ENCODE peak calls at places on chromosomes 4 and X, in four cellular contexts. S, F, J and L are unnamed samples.
A peak's percentile ranks its signal among the peaks of the same experiment; 100 is the strongest.

GRCh38 chrX:42109428-42109827 is 186.1 kb upstream of the CASK start:
- DNase-seq in S (no peak), F (no peak), J (no peak), L (no peak)

GRCh38 chr4:53764761-53765490 is 173.6 kb upstream of the LNX1 start:
- DNase-seq in S (no peak), F (no peak), J (no peak), L (no peak)

GRCh38 chr4:152094851-152095700 is 334.3 kb upstream of the GATB start:
- DNase-seq in S (no peak), F (no peak), J (no peak), L (no peak)

GRCh38 chr4:146643812-146644401 is 5.2 kb downstream of the POU4F2 start:
- DNase-seq in S (no peak), F (peak; percentile 6), J (no peak), L (no peak)

GRCh38 chr4:22574424-22574823 is 58.6 kb upstream of the ADGRA3 start:
- DNase-seq in S (no peak), F (no peak), J (no peak), L (no peak)

GRCh38 chrX:109393859-109394258 is 88.0 kb downstream of the GUCY2F start:
- DNase-seq in S (no peak), F (no peak), J (peak; percentile 9), L (peak; percentile 15)

GRCh38 chrX:38048886-38049285 is 42.5 kb downstream of the SYTL5 start:
- DNase-seq in S (no peak), F (no peak), J (no peak), L (no peak)

GRCh38 chr4:182967403-182967802 is 50.2 kb upstream of the DCTD start:
- DNase-seq in S (no peak), F (no peak), J (no peak), L (no peak)

GRCh38 chr4:155005395-155006087 is 202.9 kb upstream of the NPY2R start:
- DNase-seq in S (no peak), F (no peak), J (no peak), L (no peak)

GRCh38 chr4:8121236-8122015 is 37.2 kb downstream of the ABLIM2 start:
- DNase-seq in S (no peak), F (no peak), J (no peak), L (no peak)

GRCh38 chr4:18388029-18388428 is 366.5 kb upstream of the LCORL start:
- DNase-seq in S (no peak), F (no peak), J (no peak), L (no peak)

GRCh38 chrX:1108451-1109445 is 103.7 kb downstream of the CRLF2 start:
- DNase-seq in S (no peak), F (no peak), J (no peak), L (no peak)

GRCh38 chrX:18389968-18390367 is 35.4 kb upstream of the CDKL5 start:
- DNase-seq in S (no peak), F (no peak), J (no peak), L (no peak)

GRCh38 chr4:116197317-116197809 is 888.0 kb downstream of the TRAM1L1 start:
- DNase-seq in S (no peak), F (no peak), J (no peak), L (no peak)
- TF ChIP-seq REST in S (no peak), F (no peak), J (no peak), L (no peak)

DNA sequence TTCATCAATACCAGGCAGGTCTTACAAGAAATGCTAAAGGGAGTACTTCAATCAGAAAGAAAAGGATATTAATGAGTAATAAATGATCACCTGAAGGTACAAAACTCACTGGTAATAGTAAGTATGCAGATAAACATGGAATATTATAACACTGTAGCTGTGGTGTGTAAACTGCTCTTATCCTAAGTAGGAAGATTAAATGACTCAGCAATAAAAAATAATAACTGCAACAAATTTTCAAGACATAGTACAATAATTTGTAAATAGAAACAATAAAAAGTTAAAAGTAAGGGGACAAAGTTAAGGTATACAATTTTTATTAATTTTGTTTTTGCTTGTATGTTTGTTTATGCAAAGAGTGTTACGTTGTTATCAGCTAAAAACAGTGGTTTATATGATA is 43.7 kb upstream of the DACH2 start:
- DNase-seq in S (no peak), F (no peak), J (no peak), L (no peak)
- TF ChIP-seq POLR2AphosphoS5 in S (no peak), F (no peak), J (no peak), L (no peak)

GRCh38 chr4:173370130-173370476 is 651 bp upstream of the SAP30 start:
- DNase-seq in S (no peak), F (no peak), J (peak; percentile 32), L (no peak)

GRCh38 chr4:173367285-173367684 is 3.5 kb upstream of the SAP30 start:
- DNase-seq in S (no peak), F (no peak), J (no peak), L (no peak)

GRCh38 chr4:173367946-173368345 is 2.8 kb upstream of the SAP30 start:
- DNase-seq in S (no peak), F (no peak), J (no peak), L (no peak)

GRCh38 chr4:173371292-173372192 is 788 bp downstream of the SAP30 start:
- DNase-seq in S (no peak), F (peak; percentile 29), J (peak; percentile 46), L (no peak)

GRCh38 chr4:173370477-173371291 is at the start of gene SAP30:
- DNase-seq in S (peak; percentile 80), F (peak; percentile 95), J (peak; percentile 96), L (peak; percentile 98)
- TF ChIP-seq REST in S (peak; percentile 68), F (peak; percentile 11), J (peak; percentile 91), L (peak; percentile 86)

GRCh38 chrX:148784137-148784536 is 283.7 kb downstream of the AFF2 start:
- DNase-seq in S (no peak), F (no peak), J (no peak), L (no peak)
- TF ChIP-seq POLR2AphosphoS5 in S (no peak), F (no peak), J (no peak), L (no peak)